ENCODE peak calls at places on chromosomes 13 and 19, in five cellular contexts. One of them, this sample, is unnamed. For H3K36me3, the result is how much of the 10 kb centered on the place peaks cover.

GRCh38 chr13:49936943-49937273 is 768 bp upstream of the SPRYD7 start:
- DNase-seq in tibial nerve: no peak
- DNase-seq in uterus: no peak
- DNase-seq in adrenal gland: peak
- DNase-seq in heart left ventricle: no peak
- DNase-seq in this sample: no peak

GRCh38 chr19:55082023-55082851 is 6.6 kb downstream of the EPS8L1 start:
- DNase-seq in tibial nerve: no peak
- DNase-seq in uterus: no peak
- DNase-seq in adrenal gland: no peak
- DNase-seq in heart left ventricle: no peak
- DNase-seq in this sample: no peak

GRCh38 chr19:19858751-19859150 is 6.9 kb upstream of the ZNF253 start:
- DNase-seq in tibial nerve: no peak
- DNase-seq in uterus: no peak
- DNase-seq in adrenal gland: no peak
- DNase-seq in heart left ventricle: no peak
- DNase-seq in this sample: no peak

GRCh38 chr13:23870356-23871146 is 18.6 kb downstream of the MIPEP start:
- DNase-seq in tibial nerve: no peak
- DNase-seq in uterus: no peak
- DNase-seq in adrenal gland: no peak
- DNase-seq in heart left ventricle: no peak
- DNase-seq in this sample: no peak

GRCh38 chr13:85650613-85651012 is 148.6 kb downstream of the SLITRK6 start:
- DNase-seq in tibial nerve: no peak
- DNase-seq in uterus: no peak
- DNase-seq in adrenal gland: no peak
- DNase-seq in heart left ventricle: no peak
- DNase-seq in this sample: no peak

GRCh38 chr13:98344392-98344791 is 167.3 kb upstream of the RNF113B start:
- DNase-seq in tibial nerve: no peak
- DNase-seq in uterus: no peak
- DNase-seq in adrenal gland: no peak
- DNase-seq in heart left ventricle: no peak
- DNase-seq in this sample: no peak

GRCh38 chr13:44141213-44141724 is 232.4 kb upstream of the SERP2 start:
- DNase-seq in tibial nerve: peak
- DNase-seq in uterus: no peak
- DNase-seq in adrenal gland: no peak
- DNase-seq in heart left ventricle: no peak
- DNase-seq in this sample: no peak

GRCh38 chr13:44894001-44894770 is 95.1 kb downstream of the NUFIP1 start:
- DNase-seq in tibial nerve: no peak
- DNase-seq in uterus: no peak
- DNase-seq in adrenal gland: no peak
- DNase-seq in heart left ventricle: no peak
- DNase-seq in this sample: no peak

GRCh38 chr13:113140677-113141590 is 17.5 kb upstream of the PROZ start:
- DNase-seq in tibial nerve: no peak
- DNase-seq in uterus: no peak
- DNase-seq in adrenal gland: no peak
- DNase-seq in heart left ventricle: no peak
- DNase-seq in this sample: no peak

GRCh38 chr13:26727633-26728032 is 33.0 kb downstream of the GPR12 start:
- DNase-seq in tibial nerve: no peak
- DNase-seq in uterus: no peak
- DNase-seq in adrenal gland: no peak
- DNase-seq in heart left ventricle: no peak
- DNase-seq in this sample: no peak

GRCh38 chr13:109410868-109411267 is 375.5 kb downstream of the IRS2 start:
- DNase-seq in tibial nerve: no peak
- DNase-seq in uterus: no peak
- DNase-seq in adrenal gland: no peak
- DNase-seq in heart left ventricle: no peak
- DNase-seq in this sample: no peak

GRCh38 chr19:7280940-7281666 is 13.1 kb downstream of the INSR start:
- DNase-seq in tibial nerve: no peak
- DNase-seq in uterus: no peak
- DNase-seq in adrenal gland: no peak
- DNase-seq in heart left ventricle: no peak
- DNase-seq in this sample: no peak

GRCh38 chr13:105634059-105634458 is 901.4 kb downstream of the EFNB2 start:
- DNase-seq in tibial nerve: no peak
- DNase-seq in uterus: no peak
- DNase-seq in adrenal gland: no peak
- DNase-seq in heart left ventricle: no peak
- DNase-seq in this sample: no peak

GRCh38 chr13:114248011-114248410 is 13.3 kb downstream of the CDC16 start:
- DNase-seq in tibial nerve: no peak
- DNase-seq in uterus: no peak
- DNase-seq in adrenal gland: no peak
- DNase-seq in heart left ventricle: no peak
- DNase-seq in this sample: no peak

GRCh38 chr19:49409441-49410029 is 13.7 kb downstream of the PTH2 start:
- DNase-seq in tibial nerve: no peak
- DNase-seq in uterus: no peak
- DNase-seq in adrenal gland: no peak
- DNase-seq in heart left ventricle: no peak
- DNase-seq in this sample: peak

GRCh38 chr13:86585826-86586225 is 786.6 kb upstream of the SLITRK6 start:
- DNase-seq in tibial nerve: peak
- DNase-seq in uterus: no peak
- DNase-seq in adrenal gland: peak
- DNase-seq in heart left ventricle: no peak
- DNase-seq in this sample: peak

DNA sequence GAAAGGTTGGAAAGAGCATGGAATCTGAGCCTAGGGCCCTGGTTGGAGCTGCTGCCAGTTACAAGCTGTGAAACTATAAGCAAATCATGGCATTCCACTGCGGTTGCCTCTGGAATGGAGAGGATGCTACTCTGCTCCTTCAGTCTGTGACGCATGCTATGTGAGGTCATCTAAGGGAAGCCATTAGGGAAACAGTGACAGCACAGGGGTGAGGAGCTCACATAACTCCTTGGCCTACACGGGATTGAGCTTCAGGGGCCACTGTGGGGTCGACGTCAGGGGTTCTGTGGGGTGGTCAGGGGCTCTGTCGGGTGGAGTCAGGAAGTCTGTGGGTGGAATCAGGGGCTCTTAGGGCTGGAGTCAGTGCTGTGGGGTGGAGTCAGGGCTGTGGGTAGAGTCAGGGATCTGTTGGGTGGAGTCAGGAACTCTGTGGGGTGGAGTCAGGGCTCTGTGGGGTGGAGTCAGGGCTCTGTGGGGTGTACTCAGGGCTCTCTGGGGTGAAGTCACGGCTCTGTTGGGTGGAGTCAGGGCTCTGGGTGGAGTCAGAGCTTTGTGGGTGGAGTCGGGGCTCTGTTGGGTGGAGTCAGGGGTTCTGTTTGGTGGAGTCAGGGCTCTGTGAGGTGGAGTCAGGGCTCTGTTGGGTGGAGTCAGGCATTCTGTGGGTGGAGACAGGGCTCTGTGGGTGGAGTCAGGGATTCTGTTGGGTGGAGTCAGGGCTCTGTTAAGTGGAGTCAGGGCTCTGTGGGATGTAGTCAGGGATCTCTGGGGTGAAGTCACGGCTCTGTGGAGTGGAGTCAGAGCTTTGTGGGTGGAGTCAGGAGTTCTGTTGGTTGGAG is 35.8 kb upstream of the MEDAG start:
- DNase-seq in tibial nerve: peak
- DNase-seq in uterus: peak
- DNase-seq in adrenal gland: no peak
- DNase-seq in heart left ventricle: peak
- DNase-seq in this sample: peak
- H3K27ac ChIP-seq in tibial nerve: peak
- H3K27ac ChIP-seq in uterus: peak
- H3K27ac ChIP-seq in adrenal gland: peak
- H3K27ac ChIP-seq in heart left ventricle: peak
- H3K27ac ChIP-seq in this sample: no peak

GRCh38 chr13:52617070-52618060 is 24.9 kb upstream of the HNRNPA1L2 start:
- DNase-seq in tibial nerve: peak
- DNase-seq in uterus: peak
- DNase-seq in adrenal gland: peak
- DNase-seq in heart left ventricle: peak
- DNase-seq in this sample: peak
- TF ChIP-seq POLR2A in tibial nerve: no peak
- TF ChIP-seq POLR2A in uterus: no peak
- TF ChIP-seq POLR2A in adrenal gland: peak
- TF ChIP-seq POLR2A in heart left ventricle: peak
- TF ChIP-seq POLR2A in this sample: peak

DNA sequence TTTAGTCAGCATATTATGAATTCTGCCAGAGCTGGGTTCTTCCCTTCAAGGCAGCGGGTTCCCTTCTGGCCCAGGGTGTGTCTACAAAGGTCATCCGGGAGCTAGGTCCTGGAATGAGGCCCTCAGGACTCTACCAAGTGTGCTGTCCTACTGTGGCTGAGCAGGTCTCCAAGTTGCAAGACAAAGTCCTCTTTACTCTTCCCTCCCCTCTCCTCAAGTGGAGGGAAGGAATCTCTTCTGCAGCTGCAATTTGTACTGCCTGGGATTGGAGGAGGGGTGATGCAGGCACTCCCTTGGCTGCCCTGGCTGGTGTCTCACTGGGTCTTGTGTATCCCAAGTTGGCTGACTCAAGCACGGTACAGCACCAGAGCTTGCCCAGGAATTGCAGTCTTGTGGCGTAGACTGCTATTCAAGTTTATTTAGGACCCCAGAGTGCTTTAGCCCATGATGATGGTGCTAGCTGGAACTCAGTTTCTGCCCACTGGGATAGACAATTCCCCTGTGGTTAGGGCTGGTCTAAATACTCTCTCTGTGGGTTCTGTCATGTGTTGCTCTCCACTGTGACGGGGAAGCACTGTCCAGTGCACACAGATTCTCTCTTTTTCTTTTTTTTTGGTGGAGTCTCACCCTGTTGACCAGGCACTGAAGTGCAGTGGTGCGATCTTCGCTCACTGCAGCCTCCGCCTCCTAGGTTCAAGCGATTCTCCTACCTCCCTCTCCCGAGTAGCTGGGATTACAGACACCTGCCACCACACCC is 28.5 kb downstream of the RFC3 start:
- DNase-seq in tibial nerve: no peak
- DNase-seq in uterus: no peak
- DNase-seq in adrenal gland: no peak
- DNase-seq in heart left ventricle: no peak
- DNase-seq in this sample: no peak
- H3K36me3 ChIP-seq in tibial nerve: under half
- H3K36me3 ChIP-seq in uterus: under half
- H3K36me3 ChIP-seq in adrenal gland: under half
- H3K36me3 ChIP-seq in heart left ventricle: under half
- H3K36me3 ChIP-seq in this sample: under half

DNA sequence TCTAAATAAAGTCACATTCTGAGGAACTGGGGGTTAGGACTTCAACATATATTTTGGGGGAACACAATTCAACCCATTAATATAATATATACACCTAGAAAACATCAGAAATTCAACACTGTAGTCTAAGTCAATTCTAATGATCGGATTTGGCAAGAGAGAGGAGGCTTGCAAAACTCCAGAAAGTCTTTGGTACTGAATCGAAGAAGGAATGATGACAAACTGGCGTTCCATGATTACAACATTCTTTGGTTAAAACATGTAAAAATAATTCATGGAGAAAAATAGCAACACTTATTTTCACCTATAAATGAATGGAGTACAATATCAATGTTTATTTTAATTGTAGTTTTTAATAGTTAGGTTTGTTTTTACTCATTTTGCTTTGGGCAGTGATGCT is 62.4 kb downstream of the MBNL2 start:
- DNase-seq in tibial nerve: no peak
- DNase-seq in uterus: no peak
- DNase-seq in adrenal gland: no peak
- DNase-seq in heart left ventricle: no peak
- DNase-seq in this sample: no peak
- H3K27ac ChIP-seq in tibial nerve: peak
- H3K27ac ChIP-seq in uterus: no peak
- H3K27ac ChIP-seq in adrenal gland: peak
- H3K27ac ChIP-seq in heart left ventricle: no peak
- H3K27ac ChIP-seq in this sample: no peak

This sample was measured in body of pancreas.